ENCODE peak calls at places on chromosome 10, in four cellular contexts. V, D, A and H are unnamed samples.

GRCh38 chr10:62233494-62234283 is 35.0 kb downstream of the RTKN2 start:
- DNase-seq in V (no peak), D (no peak), A (peak), H (no peak)

GRCh38 chr10:133013478-133013877 is 71.1 kb upstream of the CFAP46 start:
- DNase-seq in V (no peak), D (no peak), A (no peak), H (no peak)

GRCh38 chr10:62496925-62497324 is 122.8 kb downstream of the ZNF365 start:
- DNase-seq in V (no peak), D (no peak), A (no peak), H (no peak)

GRCh38 chr10:67803588-67804394 is 34.2 kb downstream of the DNAJC12 start:
- DNase-seq in V (peak), D (no peak), A (no peak), H (no peak)

GRCh38 chr10:69674786-69675185 is 44.7 kb downstream of the FAM241B start:
- DNase-seq in V (no peak), D (no peak), A (no peak), H (no peak)

GRCh38 chr10:86178401-86179142 is 188.0 kb downstream of the GRID1 start:
- DNase-seq in V (no peak), D (no peak), A (no peak), H (no peak)

GRCh38 chr10:126749030-126749655 is 78.7 kb upstream of the C10orf90 start:
- DNase-seq in V (peak), D (peak), A (no peak), H (peak)

GRCh38 chr10:86110156-86110786 is 256.3 kb downstream of the GRID1 start:
- DNase-seq in V (no peak), D (no peak), A (no peak), H (no peak)

GRCh38 chr10:113480828-113481502 is 71.9 kb upstream of the HABP2 start:
- DNase-seq in V (no peak), D (peak), A (no peak), H (no peak)

GRCh38 chr10:67977246-67977645 is 92.8 kb downstream of the SIRT1 start:
- DNase-seq in V (no peak), D (no peak), A (no peak), H (no peak)

GRCh38 chr10:99740933-99741559 is 9.0 kb downstream of the CUTC start:
- DNase-seq in V (no peak), D (no peak), A (no peak), H (no peak)

GRCh38 chr10:23096814-23097549 is 1.6 kb downstream of the MSRB2 start:
- DNase-seq in V (no peak), D (peak), A (peak), H (peak)

GRCh38 chr10:96043157-96043894 is at the start of gene CCNJ:
- DNase-seq in V (peak), D (peak), A (peak), H (peak)

GRCh38 chr10:27527597-27528295 is 23.6 kb downstream of the RAB18 start:
- DNase-seq in V (no peak), D (no peak), A (no peak), H (no peak)

GRCh38 chr10:31157125-31157983 is 125.7 kb upstream of the ZNF438 start:
- DNase-seq in V (no peak), D (peak), A (no peak), H (no peak)

GRCh38 chr10:132714096-132714721 is 71.7 kb downstream of the NKX6-2 start:
- DNase-seq in V (no peak), D (no peak), A (no peak), H (no peak)

GRCh38 chr10:17144032-17144431 is 14.4 kb upstream of the CUBN start:
- DNase-seq in V (no peak), D (no peak), A (no peak), H (no peak)

GRCh38 chr10:61452229-61452651 is 941 bp downstream of the TMEM26 start:
- DNase-seq in V (no peak), D (no peak), A (no peak), H (no peak)

GRCh38 chr10:111934926-111935325 is 248.6 kb downstream of the GPAM start:
- DNase-seq in V (no peak), D (no peak), A (no peak), H (no peak)

GRCh38 chr10:7408003-7408493 is 2.8 kb downstream of the SFMBT2 start:
- DNase-seq in V (peak), D (no peak), A (no peak), H (peak)

GRCh38 chr10:517236-517635 is 172.2 kb downstream of the DIP2C start:
- DNase-seq in V (no peak), D (no peak), A (no peak), H (no peak)

GRCh38 chr10:22245567-22245966 is 27.8 kb upstream of the EBLN1 start:
- DNase-seq in V (no peak), D (no peak), A (peak), H (no peak)

GRCh38 chr10:112278871-112279270 is 4.3 kb upstream of the TECTB start:
- DNase-seq in V (no peak), D (no peak), A (no peak), H (no peak)

GRCh38 chr10:119608316-119609155 is 11.8 kb upstream of the TIAL1 start:
- DNase-seq in V (peak), D (no peak), A (no peak), H (no peak)

GRCh38 chr10:126171555-126171954 is 216.7 kb downstream of the ADAM12 start:
- DNase-seq in V (no peak), D (no peak), A (no peak), H (no peak)

GRCh38 chr10:122190553-122190952 is 80.5 kb upstream of the BTBD16 start:
- DNase-seq in V (no peak), D (no peak), A (no peak), H (no peak)

GRCh38 chr10:117259279-117259678 is 18.4 kb downstream of the SLC18A2 start:
- DNase-seq in V (no peak), D (no peak), A (no peak), H (no peak)